ENCODE peak calls at places on chromosomes 4 and X, in ten cellular contexts. R is activated CD4-positive, CD25-positive, alpha-beta regulatory T cell; S is HT-29; P is HCT116; A is GM06990; I is NCI-H345; W is ureter; Z is H4; M is NCI-H1694; U is M059J. X is an unnamed sample.

GRCh38 chr4:115790812-115791211 is 677.4 kb upstream of the NDST4 start:
- DNase-seq in M (no peak), I (no peak), W (no peak), P (no peak), Z (no peak), A (no peak), S (no peak), R (no peak), U (no peak), X (no peak)

GRCh38 chr4:76219299-76220055 is 5.9 kb upstream of the SCARB2 start:
- DNase-seq in P (no peak), R (no peak), U (peak), I (no peak), M (no peak), A (no peak), W (no peak), S (peak), Z (peak), X (peak)

GRCh38 chr4:85142451-85142850 is 176.0 kb upstream of the WDFY3 start:
- DNase-seq in W (no peak), S (no peak), M (no peak), U (no peak), A (no peak), I (no peak), P (no peak), Z (no peak), R (no peak), X (no peak)

GRCh38 chr4:105440890-105441289 is 33.0 kb downstream of the PPA2 start:
- DNase-seq in Z (no peak), U (no peak), M (no peak), P (no peak), S (no peak), A (no peak), W (no peak), I (no peak), R (no peak), X (no peak)

GRCh38 chr4:154416183-154416543 is 75.4 kb downstream of the DCHS2 start:
- DNase-seq in U (no peak), I (no peak), Z (no peak), P (no peak), R (no peak), W (no peak), A (peak), S (peak), M (no peak), X (no peak)

GRCh38 chr4:177051473-177052060 is 258.1 kb upstream of the NEIL3 start:
- DNase-seq in I (no peak), P (peak), A (no peak), U (peak), S (peak), Z (peak), M (no peak), W (no peak), R (no peak), X (no peak)

GRCh38 chr4:74402692-74403460 is 37.9 kb downstream of the EREG start:
- DNase-seq in Z (no peak), U (no peak), I (no peak), M (no peak), A (peak), S (no peak), P (no peak), R (no peak), W (no peak), X (no peak)

GRCh38 chr4:2797545-2798305 is 4.8 kb downstream of the SH3BP2 start:
- DNase-seq in W (peak), M (peak), S (peak), P (no peak), Z (no peak), A (peak), R (no peak), U (no peak), I (no peak), X (no peak)

GRCh38 chr4:69322055-69322454 is 41.8 kb downstream of the UGT2B28 start:
- DNase-seq in P (no peak), U (peak), I (no peak), M (no peak), A (no peak), S (no peak), W (no peak), R (no peak), Z (peak), X (peak)

GRCh38 chrX:132092439-132093065 is 35.3 kb downstream of the FRMD7 start:
- DNase-seq in M (peak), I (peak), S (peak), R (peak), P (peak), Z (peak), W (peak), A (peak), U (peak), X (peak)

GRCh38 chr4:38982356-38983095 is 49.7 kb downstream of the TMEM156 start:
- DNase-seq in P (no peak), A (no peak), Z (no peak), R (no peak), S (no peak), M (no peak), W (no peak), I (no peak), U (no peak), X (no peak)

GRCh38 chr4:113826431-113826830 is 64.9 kb upstream of the CAMK2D start:
- DNase-seq in W (no peak), S (no peak), R (no peak), U (no peak), M (no peak), Z (no peak), I (no peak), P (no peak), A (no peak), X (peak)

GRCh38 chrX:152640039-152640818 is 2.5 kb downstream of the GABRQ start:
- DNase-seq in M (no peak), I (no peak), U (peak), A (no peak), R (no peak), S (no peak), W (no peak), Z (peak), P (no peak), X (peak)

GRCh38 chr4:7299051-7299907 is 106.9 kb downstream of the SORCS2 start:
- DNase-seq in Z (no peak), M (no peak), U (no peak), I (no peak), R (no peak), P (no peak), W (no peak), S (no peak), A (no peak), X (no peak)

GRCh38 chr4:122687450-122688121 is 44.9 kb upstream of the BBS12 start:
- DNase-seq in A (peak), I (no peak), P (no peak), W (no peak), M (no peak), Z (no peak), U (no peak), R (no peak), S (no peak), X (no peak)

GRCh38 chrX:29965634-29966033 is 249.7 kb upstream of the MAGEB2 start:
- DNase-seq in U (no peak), Z (no peak), W (no peak), P (no peak), I (no peak), A (no peak), R (no peak), S (no peak), M (no peak), X (no peak)

GRCh38 chrX:149511081-149511480 is 6.0 kb upstream of the IDS start:
- DNase-seq in P (peak), W (no peak), A (no peak), Z (no peak), I (no peak), M (no peak), U (peak), R (no peak), S (peak), X (peak)

GRCh38 chr4:86129546-86129945 is 230.3 kb downstream of the MAPK10 start:
- DNase-seq in A (no peak), S (no peak), R (no peak), M (no peak), U (no peak), W (no peak), P (no peak), I (no peak), Z (no peak), X (no peak)

GRCh38 chr4:41339812-41340809 is 83.4 kb downstream of the UCHL1 start:
- DNase-seq in M (peak), I (no peak), A (no peak), R (no peak), W (no peak), P (no peak), U (peak), S (no peak), Z (peak), X (peak)

GRCh38 chr4:137655286-137655685 is 123.0 kb upstream of the PCDH18 start:
- DNase-seq in A (no peak), R (no peak), I (no peak), P (no peak), U (peak), M (no peak), S (no peak), W (no peak), Z (peak), X (no peak)

GRCh38 chrX:24694825-24695224 is 1.1 kb downstream of the POLA1 start:
- DNase-seq in P (no peak), U (no peak), A (no peak), M (no peak), R (no peak), Z (no peak), I (no peak), S (no peak), W (no peak), X (no peak)

GRCh38 chrX:54208531-54208930 is 25.5 kb upstream of the FAM120C start:
- DNase-seq in Z (no peak), W (no peak), P (no peak), U (no peak), S (no peak), A (no peak), M (no peak), I (no peak), R (no peak), X (peak)

GRCh38 chr4:36427696-36428095 is 146.3 kb downstream of the DTHD1 start:
- DNase-seq in A (no peak), S (no peak), Z (no peak), I (no peak), P (no peak), W (no peak), R (no peak), U (no peak), M (no peak), X (no peak)

GRCh38 chr4:7103599-7104365 is 35.9 kb upstream of the GRPEL1 start:
- DNase-seq in Z (no peak), M (no peak), A (no peak), S (peak), W (peak), R (no peak), I (peak), U (no peak), P (no peak), X (no peak)

GRCh38 chrX:152220612-152221011 is 82.2 kb upstream of the MAGEA10 start:
- DNase-seq in A (no peak), U (peak), R (no peak), M (no peak), I (no peak), Z (peak), W (no peak), P (no peak), S (no peak), X (peak)

GRCh38 chrX:47143894-47144625 is 442 bp downstream of the NDUFB11 start:
- DNase-seq in P (no peak), U (no peak), S (peak), A (no peak), M (no peak), Z (peak), I (peak), W (peak), R (no peak), X (peak)

GRCh38 chr4:75555294-75556164 is at the start of gene ODAPH:
- DNase-seq in P (no peak), W (no peak), Z (peak), M (no peak), S (no peak), A (peak), I (no peak), R (no peak), U (peak), X (peak)

GRCh38 chrX:18966624-18967023 is 17.3 kb downstream of the PHKA2 start:
- DNase-seq in P (no peak), W (no peak), Z (no peak), M (no peak), S (no peak), I (no peak), R (no peak), A (no peak), U (no peak), X (no peak)

GRCh38 chrX:75603833-75604232 is 81.0 kb upstream of the ZDHHC15 start:
- DNase-seq in R (no peak), A (no peak), M (peak), Z (no peak), P (no peak), U (peak), W (no peak), I (peak), S (peak), X (no peak)

GRCh38 chrX:75155454-75155829 is 641 bp downstream of the ABCB7 start:
- DNase-seq in U (peak), W (no peak), M (no peak), I (no peak), S (no peak), R (no peak), P (no peak), Z (no peak), A (peak), X (no peak)

GRCh38 chr4:151459380-151459779 is 50.4 kb downstream of the FHIP1A start:
- DNase-seq in Z (no peak), R (no peak), U (no peak), M (no peak), A (no peak), S (peak), W (no peak), P (no peak), I (no peak), X (no peak)

GRCh38 chr4:139665690-139666529 is at the start of gene MGST2:
- DNase-seq in Z (no peak), P (no peak), W (peak), R (no peak), A (peak), U (peak), M (no peak), S (peak), I (peak), X (peak)

GRCh38 chr4:56129431-56129861 is 180.7 kb downstream of the CEP135 start:
- DNase-seq in M (no peak), A (peak), P (peak), W (no peak), I (peak), S (peak), U (peak), R (no peak), Z (peak), X (peak)

GRCh38 chrX:112687189-112687691 is 7.5 kb upstream of the LHFPL1 start:
- DNase-seq in S (no peak), U (no peak), A (no peak), Z (peak), P (no peak), M (no peak), W (no peak), R (no peak), I (no peak), X (peak)